ENCODE peak calls at places on chromosomes 2 and 18, in eight cellular contexts. O is heart right ventricle, S is tibial artery, K is brain microvascular endothelial cell, X is right cardiac atrium, J is iris pigment epithelial cell, P is SK-MEL-5, L is lower leg skin. M is an unnamed sample.

GRCh38 chr2:30208453-30208852 is 22.9 kb upstream of the LBH start:
- DNase-seq in O (peak; percentile 75), S (peak; percentile 75), K (peak; percentile 61), X (peak; percentile 66), J (peak; percentile 74), P (peak; percentile 88), L (no peak), M (no peak)

GRCh38 chr18:12346240-12346565 is 30.8 kb downstream of the AFG3L2 start:
- DNase-seq in O (no peak), S (no peak), K (no peak), X (no peak), J (no peak), P (no peak), L (no peak), M (no peak)

GRCh38 chr2:15941483-15941853 is 1.1 kb downstream of the MYCN start:
- DNase-seq in O (no peak), S (no peak), K (no peak), X (no peak), J (no peak), P (no peak), L (no peak), M (no peak)

GRCh38 chr2:200862532-200863000 is 1.9 kb downstream of the CLK1 start:
- DNase-seq in O (no peak), S (no peak), K (peak; percentile 68), X (no peak), J (peak; percentile 84), P (peak; percentile 66), L (peak; percentile 59), M (no peak)

GRCh38 chr18:21834301-21834660 is 93.7 kb downstream of the MIB1 start:
- DNase-seq in O (no peak), S (no peak), K (no peak), X (no peak), J (peak; percentile 24), P (no peak), L (no peak), M (no peak)

GRCh38 chr2:202657876-202658275 is 23.1 kb downstream of the FAM117B start:
- DNase-seq in O (no peak), S (no peak), K (no peak), X (no peak), J (no peak), P (no peak), L (no peak), M (no peak)

GRCh38 chr2:120586507-120587283 is 149.0 kb upstream of the GLI2 start:
- DNase-seq in O (no peak), S (no peak), K (no peak), X (peak; percentile 61), J (no peak), P (no peak), L (no peak), M (no peak)

GRCh38 chr2:40639294-40639693 is 187.4 kb upstream of the SLC8A1 start:
- DNase-seq in O (no peak), S (no peak), K (no peak), X (no peak), J (no peak), P (no peak), L (no peak), M (no peak)

GRCh38 chr2:127771756-127772155 is 39.2 kb downstream of the WDR33 start:
- DNase-seq in O (no peak), S (no peak), K (peak; percentile 48), X (no peak), J (peak; percentile 84), P (no peak), L (no peak), M (no peak)

GRCh38 chr2:29016500-29016899 is 35.4 kb downstream of the TOGARAM2 start:
- DNase-seq in O (peak; percentile 46), S (no peak), K (no peak), X (no peak), J (no peak), P (no peak), L (no peak), M (no peak)

GRCh38 chr2:181231151-181231550 is 226.0 kb upstream of the ITGA4 start:
- DNase-seq in O (no peak), S (no peak), K (no peak), X (no peak), J (no peak), P (peak; percentile 2), L (no peak), M (no peak)

GRCh38 chr18:2644535-2644934 is 11.0 kb upstream of the SMCHD1 start:
- DNase-seq in O (no peak), S (no peak), K (no peak), X (no peak), J (no peak), P (no peak), L (no peak), M (no peak)

M was measured in non-pigmented ciliary epithelial cell.